ENCODE peak calls at places on chromosomes 3 and 15, in six cellular contexts. One of them, this sample, is unnamed.

GRCh38 chr3:5423523-5423922 is 236.0 kb downstream of the EDEM1 start:
- DNase-seq in mucosa of descending colon: no peak
- DNase-seq in NCI-H774: no peak
- DNase-seq in stimulated activated CD4-positive, alpha-beta T cell treated with anti-CD3 and anti-CD28 coated beads, Interleukin-2, amount 100 ng/mL, for 24 hours: no peak
- DNase-seq in HTR-8/SVneo: no peak
- DNase-seq in stomach: no peak
- DNase-seq in this sample: no peak

GRCh38 chr3:26623409-26624208 is 1.0 kb downstream of the LRRC3B start:
- DNase-seq in mucosa of descending colon: no peak
- DNase-seq in NCI-H774: no peak
- DNase-seq in HTR-8/SVneo: no peak
- DNase-seq in stimulated activated CD4-positive, alpha-beta T cell treated with anti-CD3 and anti-CD28 coated beads, Interleukin-2, amount 100 ng/mL, for 24 hours: no peak
- DNase-seq in stomach: no peak
- DNase-seq in this sample: peak

GRCh38 chr3:18751514-18751913 is 326.4 kb upstream of the SATB1 start:
- DNase-seq in stomach: no peak
- DNase-seq in NCI-H774: peak
- DNase-seq in mucosa of descending colon: no peak
- DNase-seq in stimulated activated CD4-positive, alpha-beta T cell treated with anti-CD3 and anti-CD28 coated beads, Interleukin-2, amount 100 ng/mL, for 24 hours: no peak
- DNase-seq in HTR-8/SVneo: no peak
- DNase-seq in this sample: no peak

GRCh38 chr3:128496602-128497304 is 3.8 kb upstream of the GATA2 start:
- DNase-seq in NCI-H774: no peak
- DNase-seq in mucosa of descending colon: no peak
- DNase-seq in HTR-8/SVneo: no peak
- DNase-seq in stomach: no peak
- DNase-seq in stimulated activated CD4-positive, alpha-beta T cell treated with anti-CD3 and anti-CD28 coated beads, Interleukin-2, amount 100 ng/mL, for 24 hours: peak
- DNase-seq in this sample: no peak

GRCh38 chr3:19384868-19385267 is 236.6 kb downstream of the KCNH8 start:
- DNase-seq in HTR-8/SVneo: no peak
- DNase-seq in stimulated activated CD4-positive, alpha-beta T cell treated with anti-CD3 and anti-CD28 coated beads, Interleukin-2, amount 100 ng/mL, for 24 hours: no peak
- DNase-seq in NCI-H774: no peak
- DNase-seq in mucosa of descending colon: no peak
- DNase-seq in stomach: no peak
- DNase-seq in this sample: no peak

GRCh38 chr3:86801921-86802320 is 189.0 kb downstream of the VGLL3 start:
- DNase-seq in stomach: no peak
- DNase-seq in stimulated activated CD4-positive, alpha-beta T cell treated with anti-CD3 and anti-CD28 coated beads, Interleukin-2, amount 100 ng/mL, for 24 hours: no peak
- DNase-seq in HTR-8/SVneo: no peak
- DNase-seq in NCI-H774: no peak
- DNase-seq in mucosa of descending colon: no peak
- DNase-seq in this sample: no peak

GRCh38 chr3:44529927-44530326 is 25.1 kb upstream of the ZKSCAN7 start:
- DNase-seq in stimulated activated CD4-positive, alpha-beta T cell treated with anti-CD3 and anti-CD28 coated beads, Interleukin-2, amount 100 ng/mL, for 24 hours: no peak
- DNase-seq in NCI-H774: no peak
- DNase-seq in stomach: no peak
- DNase-seq in HTR-8/SVneo: no peak
- DNase-seq in mucosa of descending colon: no peak
- DNase-seq in this sample: no peak

GRCh38 chr3:32239638-32240550 is 1.4 kb downstream of the CMTM8 start:
- DNase-seq in HTR-8/SVneo: peak
- DNase-seq in mucosa of descending colon: no peak
- DNase-seq in stomach: peak
- DNase-seq in NCI-H774: no peak
- DNase-seq in stimulated activated CD4-positive, alpha-beta T cell treated with anti-CD3 and anti-CD28 coated beads, Interleukin-2, amount 100 ng/mL, for 24 hours: peak
- DNase-seq in this sample: no peak

GRCh38 chr3:37811625-37812356 is 49.9 kb upstream of the CTDSPL start:
- DNase-seq in HTR-8/SVneo: no peak
- DNase-seq in stimulated activated CD4-positive, alpha-beta T cell treated with anti-CD3 and anti-CD28 coated beads, Interleukin-2, amount 100 ng/mL, for 24 hours: no peak
- DNase-seq in stomach: no peak
- DNase-seq in NCI-H774: no peak
- DNase-seq in mucosa of descending colon: no peak
- DNase-seq in this sample: no peak

GRCh38 chr3:195708626-195709481 is 11.9 kb upstream of the MUC20 start:
- DNase-seq in stimulated activated CD4-positive, alpha-beta T cell treated with anti-CD3 and anti-CD28 coated beads, Interleukin-2, amount 100 ng/mL, for 24 hours: no peak
- DNase-seq in mucosa of descending colon: no peak
- DNase-seq in stomach: no peak
- DNase-seq in HTR-8/SVneo: no peak
- DNase-seq in NCI-H774: no peak
- DNase-seq in this sample: no peak

GRCh38 chr3:101950985-101951733 is 101.8 kb downstream of the NFKBIZ start:
- DNase-seq in stimulated activated CD4-positive, alpha-beta T cell treated with anti-CD3 and anti-CD28 coated beads, Interleukin-2, amount 100 ng/mL, for 24 hours: no peak
- DNase-seq in NCI-H774: no peak
- DNase-seq in HTR-8/SVneo: no peak
- DNase-seq in mucosa of descending colon: no peak
- DNase-seq in stomach: no peak
- DNase-seq in this sample: no peak

GRCh38 chr3:1131156-1131555 is 38.3 kb downstream of the CNTN6 start:
- DNase-seq in stomach: no peak
- DNase-seq in stimulated activated CD4-positive, alpha-beta T cell treated with anti-CD3 and anti-CD28 coated beads, Interleukin-2, amount 100 ng/mL, for 24 hours: no peak
- DNase-seq in HTR-8/SVneo: no peak
- DNase-seq in mucosa of descending colon: no peak
- DNase-seq in NCI-H774: no peak
- DNase-seq in this sample: no peak

GRCh38 chr15:31062310-31062964 is 39.1 kb downstream of the TRPM1 start:
- DNase-seq in HTR-8/SVneo: no peak
- DNase-seq in NCI-H774: no peak
- DNase-seq in stomach: no peak
- DNase-seq in stimulated activated CD4-positive, alpha-beta T cell treated with anti-CD3 and anti-CD28 coated beads, Interleukin-2, amount 100 ng/mL, for 24 hours: no peak
- DNase-seq in mucosa of descending colon: no peak
- DNase-seq in this sample: no peak

GRCh38 chr15:62188744-62189143 is 23.7 kb upstream of the C2CD4B start:
- DNase-seq in stimulated activated CD4-positive, alpha-beta T cell treated with anti-CD3 and anti-CD28 coated beads, Interleukin-2, amount 100 ng/mL, for 24 hours: no peak
- DNase-seq in HTR-8/SVneo: no peak
- DNase-seq in NCI-H774: no peak
- DNase-seq in mucosa of descending colon: no peak
- DNase-seq in stomach: no peak
- DNase-seq in this sample: no peak

GRCh38 chr3:80526153-80526552 is 758.4 kb upstream of the ROBO1 start:
- DNase-seq in HTR-8/SVneo: no peak
- DNase-seq in stomach: no peak
- DNase-seq in NCI-H774: no peak
- DNase-seq in mucosa of descending colon: no peak
- DNase-seq in stimulated activated CD4-positive, alpha-beta T cell treated with anti-CD3 and anti-CD28 coated beads, Interleukin-2, amount 100 ng/mL, for 24 hours: no peak
- DNase-seq in this sample: no peak

GRCh38 chr3:113557374-113557773 is 25.0 kb downstream of the SIDT1 start:
- DNase-seq in mucosa of descending colon: no peak
- DNase-seq in stimulated activated CD4-positive, alpha-beta T cell treated with anti-CD3 and anti-CD28 coated beads, Interleukin-2, amount 100 ng/mL, for 24 hours: no peak
- DNase-seq in HTR-8/SVneo: peak
- DNase-seq in stomach: no peak
- DNase-seq in NCI-H774: no peak
- DNase-seq in this sample: no peak

GRCh38 chr3:13021141-13021933 is 51.9 kb downstream of the IQSEC1 start:
- DNase-seq in NCI-H774: peak
- DNase-seq in stimulated activated CD4-positive, alpha-beta T cell treated with anti-CD3 and anti-CD28 coated beads, Interleukin-2, amount 100 ng/mL, for 24 hours: no peak
- DNase-seq in mucosa of descending colon: no peak
- DNase-seq in HTR-8/SVneo: no peak
- DNase-seq in stomach: peak
- DNase-seq in this sample: peak

GRCh38 chr3:184907941-184908649 is 96.1 kb downstream of the VPS8 start:
- DNase-seq in stomach: no peak
- DNase-seq in HTR-8/SVneo: no peak
- DNase-seq in stimulated activated CD4-positive, alpha-beta T cell treated with anti-CD3 and anti-CD28 coated beads, Interleukin-2, amount 100 ng/mL, for 24 hours: no peak
- DNase-seq in mucosa of descending colon: no peak
- DNase-seq in NCI-H774: no peak
- DNase-seq in this sample: no peak

GRCh38 chr15:28994830-28995180 is 109.0 kb downstream of the APBA2 start:
- DNase-seq in mucosa of descending colon: no peak
- DNase-seq in stomach: no peak
- DNase-seq in stimulated activated CD4-positive, alpha-beta T cell treated with anti-CD3 and anti-CD28 coated beads, Interleukin-2, amount 100 ng/mL, for 24 hours: no peak
- DNase-seq in NCI-H774: no peak
- DNase-seq in HTR-8/SVneo: no peak
- DNase-seq in this sample: no peak

GRCh38 chr3:67484085-67484484 is 170.3 kb downstream of the SUCLG2 start:
- DNase-seq in NCI-H774: no peak
- DNase-seq in mucosa of descending colon: no peak
- DNase-seq in stomach: no peak
- DNase-seq in HTR-8/SVneo: no peak
- DNase-seq in stimulated activated CD4-positive, alpha-beta T cell treated with anti-CD3 and anti-CD28 coated beads, Interleukin-2, amount 100 ng/mL, for 24 hours: no peak
- DNase-seq in this sample: no peak

GRCh38 chr15:31247404-31247803 is 79.2 kb upstream of the KLF13 start:
- DNase-seq in HTR-8/SVneo: no peak
- DNase-seq in NCI-H774: no peak
- DNase-seq in mucosa of descending colon: peak
- DNase-seq in stimulated activated CD4-positive, alpha-beta T cell treated with anti-CD3 and anti-CD28 coated beads, Interleukin-2, amount 100 ng/mL, for 24 hours: no peak
- DNase-seq in stomach: no peak
- DNase-seq in this sample: no peak

This sample was measured in GM12892.